ENCODE peak calls at places on chromosomes 7 and 10, in nine cellular contexts. One of them, this sample, is unnamed.

GRCh38 chr7:37376386-37376785 is 72.3 kb downstream of the ELMO1 start:
- DNase-seq in H9: no peak
- DNase-seq in astrocyte: no peak
- DNase-seq in endothelial cell: no peak
- DNase-seq in heart left ventricle: no peak
- DNase-seq in nephron progenitor cell: no peak
- DNase-seq in A549: peak
- DNase-seq in neural crest cell: no peak
- DNase-seq in PC-9: no peak
- DNase-seq in this sample: no peak

GRCh38 chr7:93327006-93327633 is 95.0 kb downstream of the VPS50 start:
- DNase-seq in H9: no peak
- DNase-seq in astrocyte: peak
- DNase-seq in endothelial cell: no peak
- DNase-seq in heart left ventricle: no peak
- DNase-seq in nephron progenitor cell: no peak
- DNase-seq in A549: no peak
- DNase-seq in neural crest cell: no peak
- DNase-seq in PC-9: peak
- DNase-seq in this sample: no peak

GRCh38 chr7:37901236-37901827 is 15.3 kb downstream of the SFRP4 start:
- DNase-seq in H9: no peak
- DNase-seq in astrocyte: peak
- DNase-seq in endothelial cell: no peak
- DNase-seq in heart left ventricle: no peak
- DNase-seq in nephron progenitor cell: no peak
- DNase-seq in A549: peak
- DNase-seq in neural crest cell: no peak
- DNase-seq in PC-9: no peak
- DNase-seq in this sample: no peak

GRCh38 chr7:140604760-140605159 is 35.9 kb downstream of the DENND2A start:
- DNase-seq in H9: no peak
- DNase-seq in astrocyte: peak
- DNase-seq in endothelial cell: no peak
- DNase-seq in heart left ventricle: no peak
- DNase-seq in nephron progenitor cell: no peak
- DNase-seq in A549: peak
- DNase-seq in neural crest cell: no peak
- DNase-seq in PC-9: no peak
- DNase-seq in this sample: no peak

GRCh38 chr10:95275726-95276366 is 15.0 kb downstream of the PDLIM1 start:
- DNase-seq in H9: no peak
- DNase-seq in astrocyte: peak
- DNase-seq in endothelial cell: no peak
- DNase-seq in heart left ventricle: no peak
- DNase-seq in nephron progenitor cell: no peak
- DNase-seq in A549: no peak
- DNase-seq in neural crest cell: no peak
- DNase-seq in PC-9: no peak
- DNase-seq in this sample: no peak

GRCh38 chr7:92360387-92360786 is 86.9 kb upstream of the GATAD1 start:
- DNase-seq in H9: no peak
- DNase-seq in astrocyte: peak
- DNase-seq in endothelial cell: no peak
- DNase-seq in heart left ventricle: no peak
- DNase-seq in nephron progenitor cell: no peak
- DNase-seq in A549: no peak
- DNase-seq in neural crest cell: no peak
- DNase-seq in PC-9: no peak
- DNase-seq in this sample: no peak

GRCh38 chr10:61452655-61453641 is at the start of gene TMEM26:
- DNase-seq in H9: peak
- DNase-seq in astrocyte: peak
- DNase-seq in endothelial cell: peak
- DNase-seq in heart left ventricle: peak
- DNase-seq in nephron progenitor cell: peak
- DNase-seq in A549: peak
- DNase-seq in neural crest cell: peak
- DNase-seq in PC-9: peak
- DNase-seq in this sample: no peak

GRCh38 chr7:33792547-33793105 is 112.7 kb upstream of the BMPER start:
- DNase-seq in H9: no peak
- DNase-seq in astrocyte: no peak
- DNase-seq in endothelial cell: no peak
- DNase-seq in heart left ventricle: no peak
- DNase-seq in nephron progenitor cell: no peak
- DNase-seq in A549: no peak
- DNase-seq in neural crest cell: no peak
- DNase-seq in PC-9: no peak
- DNase-seq in this sample: no peak

GRCh38 chr10:124127965-124128810 is 34.8 kb upstream of the CHST15 start:
- DNase-seq in H9: no peak
- DNase-seq in astrocyte: no peak
- DNase-seq in endothelial cell: no peak
- DNase-seq in heart left ventricle: no peak
- DNase-seq in nephron progenitor cell: no peak
- DNase-seq in A549: no peak
- DNase-seq in neural crest cell: no peak
- DNase-seq in PC-9: no peak
- DNase-seq in this sample: no peak

GRCh38 chr7:148772297-148773089 is 73.8 kb downstream of the CUL1 start:
- DNase-seq in H9: no peak
- DNase-seq in astrocyte: peak
- DNase-seq in endothelial cell: no peak
- DNase-seq in heart left ventricle: no peak
- DNase-seq in nephron progenitor cell: no peak
- DNase-seq in A549: peak
- DNase-seq in neural crest cell: no peak
- DNase-seq in PC-9: peak
- DNase-seq in this sample: peak

GRCh38 chr7:127961787-127962463 is 69.3 kb downstream of the LRRC4 start:
- DNase-seq in H9: no peak
- DNase-seq in astrocyte: no peak
- DNase-seq in endothelial cell: no peak
- DNase-seq in heart left ventricle: no peak
- DNase-seq in nephron progenitor cell: no peak
- DNase-seq in A549: no peak
- DNase-seq in neural crest cell: no peak
- DNase-seq in PC-9: no peak
- DNase-seq in this sample: no peak

GRCh38 chr7:83532229-83532628 is 116.7 kb downstream of the SEMA3E start:
- DNase-seq in H9: no peak
- DNase-seq in astrocyte: peak
- DNase-seq in endothelial cell: no peak
- DNase-seq in heart left ventricle: no peak
- DNase-seq in nephron progenitor cell: no peak
- DNase-seq in A549: peak
- DNase-seq in neural crest cell: no peak
- DNase-seq in PC-9: no peak
- DNase-seq in this sample: no peak

GRCh38 chr7:124497209-124497608 is 268.4 kb downstream of the GPR37 start:
- DNase-seq in H9: no peak
- DNase-seq in astrocyte: no peak
- DNase-seq in endothelial cell: no peak
- DNase-seq in heart left ventricle: no peak
- DNase-seq in nephron progenitor cell: no peak
- DNase-seq in A549: no peak
- DNase-seq in neural crest cell: no peak
- DNase-seq in PC-9: no peak
- DNase-seq in this sample: no peak

GRCh38 chr7:16804674-16805439 is at the start of gene AGR2:
- DNase-seq in H9: no peak
- DNase-seq in astrocyte: no peak
- DNase-seq in endothelial cell: no peak
- DNase-seq in heart left ventricle: no peak
- DNase-seq in nephron progenitor cell: no peak
- DNase-seq in A549: peak
- DNase-seq in neural crest cell: no peak
- DNase-seq in PC-9: peak
- DNase-seq in this sample: no peak

GRCh38 chr7:12092499-12093130 is 118.5 kb upstream of the TMEM106B start:
- DNase-seq in H9: no peak
- DNase-seq in astrocyte: peak
- DNase-seq in endothelial cell: no peak
- DNase-seq in heart left ventricle: no peak
- DNase-seq in nephron progenitor cell: no peak
- DNase-seq in A549: no peak
- DNase-seq in neural crest cell: no peak
- DNase-seq in PC-9: no peak
- DNase-seq in this sample: no peak

GRCh38 chr10:81179805-81180452 is 642.2 kb downstream of the SH2D4B start:
- DNase-seq in H9: peak
- DNase-seq in astrocyte: no peak
- DNase-seq in endothelial cell: peak
- DNase-seq in heart left ventricle: no peak
- DNase-seq in nephron progenitor cell: no peak
- DNase-seq in A549: peak
- DNase-seq in neural crest cell: peak
- DNase-seq in PC-9: no peak
- DNase-seq in this sample: no peak

GRCh38 chr10:29254123-29255046 is 34.5 kb upstream of the LYZL1 start:
- DNase-seq in H9: no peak
- DNase-seq in astrocyte: peak
- DNase-seq in endothelial cell: no peak
- DNase-seq in heart left ventricle: peak
- DNase-seq in nephron progenitor cell: peak
- DNase-seq in A549: peak
- DNase-seq in neural crest cell: no peak
- DNase-seq in PC-9: peak
- DNase-seq in this sample: no peak

GRCh38 chr7:69738396-69738889 is 140.2 kb downstream of the AUTS2 start:
- DNase-seq in H9: no peak
- DNase-seq in astrocyte: peak
- DNase-seq in endothelial cell: no peak
- DNase-seq in heart left ventricle: no peak
- DNase-seq in nephron progenitor cell: peak
- DNase-seq in A549: peak
- DNase-seq in neural crest cell: no peak
- DNase-seq in PC-9: no peak
- DNase-seq in this sample: no peak

GRCh38 chr10:96842896-96843723 is 11.0 kb downstream of the LCOR start:
- DNase-seq in H9: no peak
- DNase-seq in astrocyte: no peak
- DNase-seq in endothelial cell: no peak
- DNase-seq in heart left ventricle: no peak
- DNase-seq in nephron progenitor cell: no peak
- DNase-seq in A549: peak
- DNase-seq in neural crest cell: no peak
- DNase-seq in PC-9: peak
- DNase-seq in this sample: no peak

GRCh38 chr10:69337312-69338132 is 59.2 kb downstream of the HK1 start:
- DNase-seq in H9: no peak
- DNase-seq in astrocyte: peak
- DNase-seq in endothelial cell: no peak
- DNase-seq in heart left ventricle: peak
- DNase-seq in nephron progenitor cell: no peak
- DNase-seq in A549: no peak
- DNase-seq in neural crest cell: no peak
- DNase-seq in PC-9: peak
- DNase-seq in this sample: no peak

GRCh38 chr7:155848691-155849690 is 36.7 kb upstream of the SHH start:
- DNase-seq in H9: no peak
- DNase-seq in astrocyte: no peak
- DNase-seq in endothelial cell: no peak
- DNase-seq in heart left ventricle: no peak
- DNase-seq in nephron progenitor cell: no peak
- DNase-seq in A549: no peak
- DNase-seq in neural crest cell: no peak
- DNase-seq in PC-9: no peak
- DNase-seq in this sample: no peak

GRCh38 chr7:143987513-143987912 is 12.6 kb upstream of the OR6B1 start:
- DNase-seq in H9: no peak
- DNase-seq in astrocyte: no peak
- DNase-seq in endothelial cell: no peak
- DNase-seq in heart left ventricle: no peak
- DNase-seq in nephron progenitor cell: no peak
- DNase-seq in A549: no peak
- DNase-seq in neural crest cell: no peak
- DNase-seq in PC-9: no peak
- DNase-seq in this sample: no peak

GRCh38 chr10:101217450-101218281 is 11.6 kb downstream of the LBX1 start:
- DNase-seq in H9: peak
- DNase-seq in astrocyte: peak
- DNase-seq in endothelial cell: peak
- DNase-seq in heart left ventricle: peak
- DNase-seq in nephron progenitor cell: peak
- DNase-seq in A549: peak
- DNase-seq in neural crest cell: peak
- DNase-seq in PC-9: peak
- DNase-seq in this sample: peak
- TF ChIP-seq CTCF in H9: peak
- TF ChIP-seq CTCF in astrocyte: no peak
- TF ChIP-seq CTCF in endothelial cell: peak
- TF ChIP-seq CTCF in heart left ventricle: peak
- TF ChIP-seq CTCF in nephron progenitor cell: peak
- TF ChIP-seq CTCF in A549: peak
- TF ChIP-seq CTCF in neural crest cell: peak
- TF ChIP-seq CTCF in PC-9: no peak
- TF ChIP-seq CTCF in this sample: peak

GRCh38 chr10:90865400-90865799 is 6.4 kb upstream of the RPP30 start:
- DNase-seq in H9: no peak
- DNase-seq in astrocyte: no peak
- DNase-seq in endothelial cell: peak
- DNase-seq in heart left ventricle: no peak
- DNase-seq in nephron progenitor cell: no peak
- DNase-seq in A549: no peak
- DNase-seq in neural crest cell: no peak
- DNase-seq in PC-9: no peak
- DNase-seq in this sample: no peak
- TF ChIP-seq CTCF in H9: peak
- TF ChIP-seq CTCF in astrocyte: peak
- TF ChIP-seq CTCF in endothelial cell: no peak
- TF ChIP-seq CTCF in heart left ventricle: peak
- TF ChIP-seq CTCF in nephron progenitor cell: no peak
- TF ChIP-seq CTCF in A549: peak
- TF ChIP-seq CTCF in neural crest cell: peak
- TF ChIP-seq CTCF in PC-9: peak
- TF ChIP-seq CTCF in this sample: peak

GRCh38 chr10:836782-837181 is 94.7 kb downstream of the LARP4B start:
- DNase-seq in H9: no peak
- DNase-seq in astrocyte: no peak
- DNase-seq in endothelial cell: no peak
- DNase-seq in heart left ventricle: no peak
- DNase-seq in nephron progenitor cell: no peak
- DNase-seq in A549: no peak
- DNase-seq in neural crest cell: no peak
- DNase-seq in PC-9: no peak
- DNase-seq in this sample: no peak
- TF ChIP-seq CTCF in H9: no peak
- TF ChIP-seq CTCF in astrocyte: no peak
- TF ChIP-seq CTCF in endothelial cell: no peak
- TF ChIP-seq CTCF in heart left ventricle: no peak
- TF ChIP-seq CTCF in nephron progenitor cell: no peak
- TF ChIP-seq CTCF in A549: no peak
- TF ChIP-seq CTCF in neural crest cell: no peak
- TF ChIP-seq CTCF in PC-9: no peak
- TF ChIP-seq CTCF in this sample: no peak

DNA sequence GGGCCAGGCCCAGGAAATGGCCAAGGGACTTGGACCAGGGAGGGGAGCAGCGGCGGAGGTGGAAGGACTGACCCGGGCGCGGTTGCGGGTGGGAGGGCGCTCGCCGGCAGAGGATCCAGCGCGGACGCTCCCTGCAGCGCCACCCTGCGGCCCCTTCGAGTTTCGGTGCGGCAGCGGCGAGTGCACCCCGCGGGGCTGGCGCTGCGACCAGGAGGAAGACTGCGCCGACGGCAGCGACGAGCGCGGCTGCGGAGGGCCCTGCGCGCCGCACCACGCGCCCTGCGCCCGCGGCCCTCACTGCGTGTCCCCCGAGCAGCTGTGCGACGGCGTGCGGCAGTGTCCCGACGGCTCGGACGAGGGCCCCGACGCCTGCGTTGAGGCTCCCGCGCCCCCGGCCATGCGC is 16.8 kb upstream of the ZNF467 start:
- DNase-seq in H9: peak
- DNase-seq in astrocyte: no peak
- DNase-seq in endothelial cell: peak
- DNase-seq in heart left ventricle: peak
- DNase-seq in nephron progenitor cell: peak
- DNase-seq in A549: peak
- DNase-seq in neural crest cell: peak
- DNase-seq in PC-9: no peak
- DNase-seq in this sample: peak
- TF ChIP-seq CTCF in H9: peak
- TF ChIP-seq CTCF in astrocyte: no peak
- TF ChIP-seq CTCF in endothelial cell: peak
- TF ChIP-seq CTCF in heart left ventricle: peak
- TF ChIP-seq CTCF in nephron progenitor cell: peak
- TF ChIP-seq CTCF in A549: peak
- TF ChIP-seq CTCF in neural crest cell: peak
- TF ChIP-seq CTCF in PC-9: no peak
- TF ChIP-seq CTCF in this sample: peak

This sample was measured in D721Med.